ENCODE peak calls at places on chromosomes 5 and 9, in seven cellular contexts. One of them, this sample, is unnamed.
A peak's percentile ranks its signal among the peaks of the same experiment; 100 is the strongest.

GRCh38 chr5:14268738-14269137 is 125.6 kb downstream of the TRIO start:
- DNase-seq in SJSA1: no peak
- DNase-seq in HCT116: no peak
- DNase-seq in CD4-positive, alpha-beta T cell: no peak
- DNase-seq in adrenal gland: no peak
- DNase-seq in fibroblast of lung: peak; percentile 70
- DNase-seq in spleen: no peak
- DNase-seq in this sample: no peak

GRCh38 chr5:44388504-44389409 is 463 bp downstream of the FGF10 start:
- DNase-seq in SJSA1: peak; percentile 15
- DNase-seq in HCT116: no peak
- DNase-seq in CD4-positive, alpha-beta T cell: no peak
- DNase-seq in adrenal gland: peak; percentile 12
- DNase-seq in fibroblast of lung: no peak
- DNase-seq in spleen: no peak
- DNase-seq in this sample: peak; percentile 40

GRCh38 chr5:64925123-64925522 is 156.4 kb downstream of the CWC27 start:
- DNase-seq in SJSA1: no peak
- DNase-seq in HCT116: no peak
- DNase-seq in CD4-positive, alpha-beta T cell: no peak
- DNase-seq in adrenal gland: no peak
- DNase-seq in fibroblast of lung: no peak
- DNase-seq in spleen: no peak
- DNase-seq in this sample: no peak

GRCh38 chr5:8721536-8721935 is 824.3 kb downstream of the SEMA5A start:
- DNase-seq in SJSA1: no peak
- DNase-seq in HCT116: no peak
- DNase-seq in CD4-positive, alpha-beta T cell: no peak
- DNase-seq in adrenal gland: no peak
- DNase-seq in fibroblast of lung: peak; percentile 27
- DNase-seq in spleen: no peak
- DNase-seq in this sample: no peak

GRCh38 chr9:113636693-113637092 is 173.2 kb downstream of the RGS3 start:
- DNase-seq in SJSA1: no peak
- DNase-seq in HCT116: no peak
- DNase-seq in CD4-positive, alpha-beta T cell: no peak
- DNase-seq in adrenal gland: no peak
- DNase-seq in fibroblast of lung: no peak
- DNase-seq in spleen: peak; percentile 18
- DNase-seq in this sample: no peak

GRCh38 chr9:4027616-4028015 is 272.3 kb downstream of the GLIS3 start:
- DNase-seq in SJSA1: no peak
- DNase-seq in HCT116: no peak
- DNase-seq in CD4-positive, alpha-beta T cell: no peak
- DNase-seq in adrenal gland: no peak
- DNase-seq in fibroblast of lung: no peak
- DNase-seq in spleen: no peak
- DNase-seq in this sample: no peak

GRCh38 chr9:109010676-109011655 is 2.3 kb downstream of the CTNNAL1 start:
- DNase-seq in SJSA1: peak; percentile 39
- DNase-seq in HCT116: peak; percentile 57
- DNase-seq in CD4-positive, alpha-beta T cell: peak; percentile 44
- DNase-seq in adrenal gland: peak; percentile 54
- DNase-seq in fibroblast of lung: peak; percentile 81
- DNase-seq in spleen: no peak
- DNase-seq in this sample: no peak

GRCh38 chr5:93192107-93192506 is 388.9 kb downstream of the NR2F1-AS1 start:
- DNase-seq in SJSA1: peak; percentile 87
- DNase-seq in HCT116: peak; percentile 91
- DNase-seq in CD4-positive, alpha-beta T cell: no peak
- DNase-seq in adrenal gland: no peak
- DNase-seq in fibroblast of lung: peak; percentile 98
- DNase-seq in spleen: no peak
- DNase-seq in this sample: no peak

GRCh38 chr9:37623267-37623666 is 27.5 kb upstream of the FRMPD1 start:
- DNase-seq in SJSA1: no peak
- DNase-seq in HCT116: no peak
- DNase-seq in CD4-positive, alpha-beta T cell: no peak
- DNase-seq in adrenal gland: no peak
- DNase-seq in fibroblast of lung: no peak
- DNase-seq in spleen: no peak
- DNase-seq in this sample: no peak

GRCh38 chr9:83572524-83572923 is 34.3 kb upstream of the FRMD3 start:
- DNase-seq in SJSA1: no peak
- DNase-seq in HCT116: no peak
- DNase-seq in CD4-positive, alpha-beta T cell: no peak
- DNase-seq in adrenal gland: no peak
- DNase-seq in fibroblast of lung: peak; percentile 64
- DNase-seq in spleen: no peak
- DNase-seq in this sample: no peak

GRCh38 chr9:98380065-98380681 is 124.7 kb upstream of the TBC1D2 start:
- DNase-seq in SJSA1: peak; percentile 8
- DNase-seq in HCT116: no peak
- DNase-seq in CD4-positive, alpha-beta T cell: no peak
- DNase-seq in adrenal gland: no peak
- DNase-seq in fibroblast of lung: peak; percentile 52
- DNase-seq in spleen: peak; percentile 80
- DNase-seq in this sample: no peak

GRCh38 chr5:989961-990530 is 18.6 kb upstream of the NKD2 start:
- DNase-seq in SJSA1: no peak
- DNase-seq in HCT116: no peak
- DNase-seq in CD4-positive, alpha-beta T cell: no peak
- DNase-seq in adrenal gland: peak; percentile 52
- DNase-seq in fibroblast of lung: no peak
- DNase-seq in spleen: no peak
- DNase-seq in this sample: peak; percentile 68

GRCh38 chr5:150945501-150945900 is 40.7 kb upstream of the ZNF300 start:
- DNase-seq in SJSA1: no peak
- DNase-seq in HCT116: no peak
- DNase-seq in CD4-positive, alpha-beta T cell: no peak
- DNase-seq in adrenal gland: no peak
- DNase-seq in fibroblast of lung: peak; percentile 71
- DNase-seq in spleen: no peak
- DNase-seq in this sample: no peak

GRCh38 chr9:1198085-1198484 is 147.9 kb downstream of the DMRT2 start:
- DNase-seq in SJSA1: no peak
- DNase-seq in HCT116: no peak
- DNase-seq in CD4-positive, alpha-beta T cell: no peak
- DNase-seq in adrenal gland: no peak
- DNase-seq in fibroblast of lung: peak; percentile 6
- DNase-seq in spleen: no peak
- DNase-seq in this sample: no peak

GRCh38 chr9:83167126-83167525 is 104.2 kb upstream of the RASEF start:
- DNase-seq in SJSA1: no peak
- DNase-seq in HCT116: no peak
- DNase-seq in CD4-positive, alpha-beta T cell: no peak
- DNase-seq in adrenal gland: no peak
- DNase-seq in fibroblast of lung: peak; percentile 48
- DNase-seq in spleen: no peak
- DNase-seq in this sample: no peak

GRCh38 chr5:59725393-59725768 is 168.1 kb downstream of the PDE4D start:
- DNase-seq in SJSA1: no peak
- DNase-seq in HCT116: no peak
- DNase-seq in CD4-positive, alpha-beta T cell: no peak
- DNase-seq in adrenal gland: no peak
- DNase-seq in fibroblast of lung: no peak
- DNase-seq in spleen: no peak
- DNase-seq in this sample: no peak

GRCh38 chr5:2542821-2543220 is 208.7 kb downstream of the IRX2 start:
- DNase-seq in SJSA1: no peak
- DNase-seq in HCT116: no peak
- DNase-seq in CD4-positive, alpha-beta T cell: no peak
- DNase-seq in adrenal gland: no peak
- DNase-seq in fibroblast of lung: no peak
- DNase-seq in spleen: no peak
- DNase-seq in this sample: no peak

GRCh38 chr9:124771867-124772621 is 933 bp upstream of the NR6A1 start:
- DNase-seq in SJSA1: peak; percentile 89
- DNase-seq in HCT116: peak; percentile 63
- DNase-seq in CD4-positive, alpha-beta T cell: no peak
- DNase-seq in adrenal gland: peak; percentile 79
- DNase-seq in fibroblast of lung: peak; percentile 67
- DNase-seq in spleen: peak; percentile 91
- DNase-seq in this sample: peak; percentile 75

GRCh38 chr9:131724678-131725077 is 15.2 kb downstream of the RAPGEF1 start:
- DNase-seq in SJSA1: no peak
- DNase-seq in HCT116: no peak
- DNase-seq in CD4-positive, alpha-beta T cell: no peak
- DNase-seq in adrenal gland: no peak
- DNase-seq in fibroblast of lung: no peak
- DNase-seq in spleen: no peak
- DNase-seq in this sample: no peak

GRCh38 chr9:93125331-93125894 is 8.6 kb downstream of the NINJ1 start:
- DNase-seq in SJSA1: no peak
- DNase-seq in HCT116: no peak
- DNase-seq in CD4-positive, alpha-beta T cell: no peak
- DNase-seq in adrenal gland: no peak
- DNase-seq in fibroblast of lung: no peak
- DNase-seq in spleen: peak; percentile 49
- DNase-seq in this sample: peak; percentile 24
- H3K27ac ChIP-seq in SJSA1: peak overlapping the region; percentile 31
- H3K27ac ChIP-seq in HCT116: no peak overlapping the region
- H3K27ac ChIP-seq in CD4-positive, alpha-beta T cell: peak overlapping the region; percentile 15
- H3K27ac ChIP-seq in adrenal gland: peak overlapping the region; percentile 99
- H3K27ac ChIP-seq in fibroblast of lung: no peak overlapping the region
- H3K27ac ChIP-seq in spleen: peak overlapping the region; percentile 90
- H3K27ac ChIP-seq in this sample: no peak overlapping the region

DNA sequence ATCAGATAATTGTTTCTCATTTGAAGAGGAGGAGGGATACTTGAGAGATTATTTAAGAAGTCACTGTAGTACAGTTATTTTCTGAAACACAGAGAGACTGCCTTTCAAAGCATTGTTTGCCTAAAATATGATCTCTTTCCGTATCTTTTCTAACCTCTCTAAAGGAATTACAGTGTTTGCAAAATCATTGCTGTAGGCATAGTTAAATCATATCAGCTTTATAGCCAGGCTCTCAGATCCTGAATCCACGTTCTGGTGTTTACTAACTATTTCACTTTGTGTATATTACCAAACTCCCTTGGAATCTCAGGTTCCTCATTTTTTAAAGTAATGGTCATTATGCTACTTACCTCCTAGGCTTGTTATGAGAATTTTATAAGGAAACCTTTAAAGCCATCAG is 1151.6 kb upstream of the CDH9 start:
- DNase-seq in SJSA1: no peak
- DNase-seq in HCT116: no peak
- DNase-seq in CD4-positive, alpha-beta T cell: no peak
- DNase-seq in adrenal gland: no peak
- DNase-seq in fibroblast of lung: no peak
- DNase-seq in spleen: no peak
- DNase-seq in this sample: no peak
- H3K27ac ChIP-seq in SJSA1: no peak overlapping the region
- H3K27ac ChIP-seq in HCT116: no peak overlapping the region
- H3K27ac ChIP-seq in CD4-positive, alpha-beta T cell: no peak overlapping the region
- H3K27ac ChIP-seq in adrenal gland: no peak overlapping the region
- H3K27ac ChIP-seq in fibroblast of lung: no peak overlapping the region
- H3K27ac ChIP-seq in spleen: no peak overlapping the region
- H3K27ac ChIP-seq in this sample: no peak overlapping the region

GRCh38 chr9:99465231-99465891 is 243.3 kb downstream of the SEC61B start:
- DNase-seq in SJSA1: no peak
- DNase-seq in HCT116: no peak
- DNase-seq in CD4-positive, alpha-beta T cell: no peak
- DNase-seq in adrenal gland: no peak
- DNase-seq in fibroblast of lung: peak; percentile 74
- DNase-seq in spleen: no peak
- DNase-seq in this sample: no peak

GRCh38 chr9:99463144-99463543 is 241.1 kb downstream of the SEC61B start:
- DNase-seq in SJSA1: no peak
- DNase-seq in HCT116: no peak
- DNase-seq in CD4-positive, alpha-beta T cell: no peak
- DNase-seq in adrenal gland: no peak
- DNase-seq in fibroblast of lung: no peak
- DNase-seq in spleen: no peak
- DNase-seq in this sample: no peak

GRCh38 chr9:99466787-99467186 is 244.7 kb downstream of the SEC61B start:
- DNase-seq in SJSA1: no peak
- DNase-seq in HCT116: no peak
- DNase-seq in CD4-positive, alpha-beta T cell: no peak
- DNase-seq in adrenal gland: no peak
- DNase-seq in fibroblast of lung: no peak
- DNase-seq in spleen: no peak
- DNase-seq in this sample: no peak

GRCh38 chr9:99466104-99466503 is 244.0 kb downstream of the SEC61B start:
- DNase-seq in SJSA1: no peak
- DNase-seq in HCT116: no peak
- DNase-seq in CD4-positive, alpha-beta T cell: no peak
- DNase-seq in adrenal gland: no peak
- DNase-seq in fibroblast of lung: no peak
- DNase-seq in spleen: no peak
- DNase-seq in this sample: no peak

DNA sequence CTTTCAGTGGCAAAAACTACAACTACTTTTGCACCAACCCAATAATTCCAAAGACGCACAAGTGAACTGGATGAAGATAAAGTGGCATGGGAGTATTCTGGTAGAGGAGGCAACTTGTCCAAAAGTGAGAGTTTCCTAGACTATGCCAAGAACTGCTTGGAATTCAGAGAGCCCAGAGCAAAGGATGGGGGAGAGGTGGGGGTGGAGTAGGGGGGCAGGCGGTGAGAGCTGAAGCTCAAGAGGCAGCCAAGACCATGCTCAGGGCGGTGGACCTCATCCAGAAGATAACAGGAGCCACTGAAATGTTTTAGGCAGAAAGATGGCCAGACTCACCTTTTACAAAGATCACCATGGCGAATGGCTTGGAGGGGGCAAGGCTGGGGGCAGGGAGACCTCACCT is 242.5 kb downstream of the SEC61B start:
- DNase-seq in SJSA1: no peak
- DNase-seq in HCT116: no peak
- DNase-seq in CD4-positive, alpha-beta T cell: no peak
- DNase-seq in adrenal gland: no peak
- DNase-seq in fibroblast of lung: no peak
- DNase-seq in spleen: no peak
- DNase-seq in this sample: no peak
- H3K27ac ChIP-seq in SJSA1: no peak overlapping the region
- H3K27ac ChIP-seq in HCT116: no peak overlapping the region
- H3K27ac ChIP-seq in CD4-positive, alpha-beta T cell: no peak overlapping the region
- H3K27ac ChIP-seq in adrenal gland: no peak overlapping the region
- H3K27ac ChIP-seq in fibroblast of lung: no peak overlapping the region
- H3K27ac ChIP-seq in spleen: no peak overlapping the region
- H3K27ac ChIP-seq in this sample: no peak overlapping the region

DNA sequence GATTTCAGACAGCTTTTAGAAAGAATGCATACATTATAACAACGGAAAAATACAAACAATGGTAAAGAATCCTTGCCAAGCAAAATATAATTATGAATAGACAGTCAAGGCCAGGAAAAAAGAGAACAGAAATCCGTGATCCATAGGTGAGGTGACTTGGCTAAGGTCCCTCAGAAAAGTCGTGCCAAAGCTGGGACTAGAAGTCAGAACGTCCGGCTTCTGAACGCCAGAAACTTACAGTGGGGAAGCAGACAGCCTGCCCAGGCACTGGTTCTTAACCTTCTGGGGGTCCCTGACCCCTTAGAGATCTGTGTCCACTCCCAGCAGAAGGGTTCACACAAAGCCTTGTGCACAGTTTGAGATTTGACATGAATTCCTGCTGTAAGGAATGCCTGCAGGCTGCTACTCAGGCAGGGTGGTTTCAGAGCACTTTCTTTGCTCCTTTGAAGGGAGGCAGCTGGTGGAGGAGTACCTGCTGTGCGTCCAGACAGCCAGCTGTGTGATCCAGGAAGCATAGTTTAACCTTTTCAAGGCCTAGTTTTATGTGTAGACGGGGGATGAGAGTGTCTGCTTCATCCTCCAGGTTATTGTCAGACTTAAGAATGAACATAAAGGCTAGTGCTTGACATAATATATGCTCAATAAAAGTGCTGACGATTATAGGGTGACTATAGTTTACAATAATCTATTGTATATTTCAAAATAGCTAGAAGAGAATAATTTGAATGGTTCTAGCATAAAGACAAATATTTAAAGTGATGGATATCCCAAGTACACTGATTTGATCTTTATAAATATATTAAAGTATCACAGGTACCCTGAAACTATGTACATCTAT is 852 bp downstream of the ARHGEF37 start:
- DNase-seq in SJSA1: no peak
- DNase-seq in HCT116: no peak
- DNase-seq in CD4-positive, alpha-beta T cell: no peak
- DNase-seq in adrenal gland: no peak
- DNase-seq in fibroblast of lung: peak; percentile 15
- DNase-seq in spleen: no peak
- DNase-seq in this sample: no peak
- H3K27ac ChIP-seq in SJSA1: no peak overlapping the region
- H3K27ac ChIP-seq in HCT116: peak overlapping the region; percentile 74
- H3K27ac ChIP-seq in CD4-positive, alpha-beta T cell: no peak overlapping the region
- H3K27ac ChIP-seq in adrenal gland: peak overlapping the region; percentile 75
- H3K27ac ChIP-seq in fibroblast of lung: no peak overlapping the region
- H3K27ac ChIP-seq in spleen: peak overlapping the region; percentile 45
- H3K27ac ChIP-seq in this sample: peak overlapping the region; percentile 87